ENCODE peak calls at places on chromosome 21, in ten cellular contexts. W is mucosa of descending colon, R is choroid plexus epithelial cell, B is psoas muscle, K is body of pancreas, A is spleen, X is PC-9, P is foreskin keratinocyte, N is omental fat pad, Q is colonic mucosa. I is an unnamed sample.

GRCh38 chr21:14923468-14923867 is 141.3 kb downstream of the NRIP1 start:
- DNase-seq in W (no peak), R (peak; percentile 47), B (no peak), K (no peak), A (no peak), X (no peak), P (no peak), N (no peak), Q (no peak), I (no peak)

GRCh38 chr21:17780539-17780938 is 38.6 kb downstream of the C21orf91 start:
- DNase-seq in W (no peak), R (no peak), B (no peak), K (no peak), A (no peak), X (no peak), P (no peak), N (no peak), Q (no peak), I (no peak)

GRCh38 chr21:43716376-43717165 is 2.4 kb upstream of the PDXK start:
- DNase-seq in W (no peak), R (no peak), B (peak; percentile 44), K (no peak), A (no peak), X (no peak), P (no peak), N (no peak), Q (no peak), I (no peak)

GRCh38 chr21:43034098-43034497 is 41.5 kb downstream of the CBS start:
- DNase-seq in W (no peak), R (no peak), B (no peak), K (no peak), A (no peak), X (peak; percentile 67), P (no peak), N (no peak), Q (no peak), I (no peak)

GRCh38 chr21:31128234-31128633 is 90.0 kb upstream of the KRTAP19-8 start:
- DNase-seq in W (no peak), R (no peak), B (no peak), K (no peak), A (no peak), X (no peak), P (no peak), N (no peak), Q (no peak), I (no peak)

GRCh38 chr21:42056996-42057689 is 14.0 kb upstream of the UMODL1 start:
- DNase-seq in W (peak; percentile 82), R (peak; percentile 23), B (no peak), K (peak; percentile 62), A (peak; percentile 68), X (peak; percentile 90), P (peak; percentile 64), N (no peak), Q (peak; percentile 89), I (no peak)

GRCh38 chr21:42350271-42350885 is 416 bp downstream of the TFF2 start:
- DNase-seq in W (no peak), R (no peak), B (no peak), K (no peak), A (peak; percentile 37), X (no peak), P (no peak), N (no peak), Q (no peak), I (peak; percentile 20)

GRCh38 chr21:41133896-41134522 is 34.0 kb upstream of the BACE2 start:
- DNase-seq in W (no peak), R (peak; percentile 60), B (no peak), K (no peak), A (no peak), X (no peak), P (no peak), N (no peak), Q (no peak), I (no peak)

GRCh38 chr21:16634522-16634914 is 878.3 kb upstream of the CXADR start:
- DNase-seq in W (no peak), R (no peak), B (no peak), K (no peak), A (no peak), X (no peak), P (peak; percentile 18), N (no peak), Q (no peak), I (no peak)

GRCh38 chr21:40832316-40832715 is 14.6 kb downstream of the DSCAM start:
- DNase-seq in W (no peak), R (no peak), B (no peak), K (no peak), A (no peak), X (no peak), P (no peak), N (no peak), Q (no peak), I (no peak)

GRCh38 chr21:42513151-42513984 is at the start of gene SLC37A1:
- DNase-seq in W (peak; percentile 71), R (no peak), B (peak; percentile 60), K (no peak), A (peak; percentile 90), X (no peak), P (no peak), N (no peak), Q (peak; percentile 46), I (no peak)

GRCh38 chr21:45096216-45096615 is 21.8 kb downstream of the ADARB1 start:
- DNase-seq in W (no peak), R (no peak), B (no peak), K (no peak), A (no peak), X (no peak), P (no peak), N (no peak), Q (no peak), I (no peak)

GRCh38 chr21:45097827-45098387 is 23.5 kb downstream of the ADARB1 start:
- DNase-seq in W (no peak), R (no peak), B (no peak), K (no peak), A (no peak), X (no peak), P (no peak), N (no peak), Q (no peak), I (no peak)

GRCh38 chr21:45095505-45095904 is 21.1 kb downstream of the ADARB1 start:
- DNase-seq in W (no peak), R (no peak), B (no peak), K (no peak), A (no peak), X (no peak), P (no peak), N (no peak), Q (no peak), I (no peak)

GRCh38 chr21:45100866-45101265 is 26.5 kb downstream of the ADARB1 start:
- DNase-seq in W (no peak), R (no peak), B (no peak), K (no peak), A (no peak), X (no peak), P (no peak), N (no peak), Q (no peak), I (no peak)

GRCh38 chr21:45098867-45099266 is 24.5 kb downstream of the ADARB1 start:
- DNase-seq in W (no peak), R (peak; percentile 60), B (no peak), K (no peak), A (no peak), X (no peak), P (no peak), N (no peak), Q (no peak), I (no peak)
- TF ChIP-seq CTCF in W (no peak), R (peak; percentile 69), B (peak; percentile 33), K (no peak), A (peak; percentile 24), X (peak; percentile 31), P (peak; percentile 58), N (no peak), Q (no peak), I (peak; percentile 49)

GRCh38 chr21:36478941-36479340 is 981 bp downstream of the CLDN14 start:
- DNase-seq in W (no peak), R (no peak), B (no peak), K (no peak), A (peak; percentile 39), X (no peak), P (no peak), N (no peak), Q (no peak), I (no peak)
- TF ChIP-seq CTCF in W (no peak), R (peak; percentile 54), B (no peak), K (no peak), A (no peak), X (no peak), P (peak; percentile 39), N (no peak), Q (no peak), I (peak; percentile 38)

GRCh38 chr21:30044447-30045064 is 104.8 kb upstream of the GRIK1 start:
- DNase-seq in W (no peak), R (peak; percentile 55), B (no peak), K (peak; percentile 22), A (no peak), X (no peak), P (peak; percentile 1), N (no peak), Q (peak; percentile 18), I (no peak)
- TF ChIP-seq CTCF in W (peak; percentile 71), R (peak; percentile 79), B (peak; percentile 58), K (peak; percentile 97), A (peak; percentile 57), X (peak; percentile 89), P (peak; percentile 90), N (no peak), Q (peak; percentile 82), I (peak; percentile 96)

GRCh38 chr21:32186843-32187242 is 92.0 kb downstream of the MIS18A start:
- DNase-seq in W (no peak), R (no peak), B (no peak), K (no peak), A (no peak), X (no peak), P (no peak), N (no peak), Q (no peak), I (no peak)

GRCh38 chr21:32184059-32184458 is 94.8 kb downstream of the MIS18A start:
- DNase-seq in W (no peak), R (no peak), B (no peak), K (no peak), A (no peak), X (no peak), P (no peak), N (no peak), Q (no peak), I (no peak)

GRCh38 chr21:32184485-32184884 is 94.4 kb downstream of the MIS18A start:
- DNase-seq in W (no peak), R (no peak), B (no peak), K (no peak), A (no peak), X (no peak), P (no peak), N (no peak), Q (no peak), I (no peak)

GRCh38 chr21:32185103-32185502 is 93.7 kb downstream of the MIS18A start:
- DNase-seq in W (no peak), R (no peak), B (no peak), K (no peak), A (no peak), X (no peak), P (no peak), N (no peak), Q (no peak), I (no peak)

DNA sequence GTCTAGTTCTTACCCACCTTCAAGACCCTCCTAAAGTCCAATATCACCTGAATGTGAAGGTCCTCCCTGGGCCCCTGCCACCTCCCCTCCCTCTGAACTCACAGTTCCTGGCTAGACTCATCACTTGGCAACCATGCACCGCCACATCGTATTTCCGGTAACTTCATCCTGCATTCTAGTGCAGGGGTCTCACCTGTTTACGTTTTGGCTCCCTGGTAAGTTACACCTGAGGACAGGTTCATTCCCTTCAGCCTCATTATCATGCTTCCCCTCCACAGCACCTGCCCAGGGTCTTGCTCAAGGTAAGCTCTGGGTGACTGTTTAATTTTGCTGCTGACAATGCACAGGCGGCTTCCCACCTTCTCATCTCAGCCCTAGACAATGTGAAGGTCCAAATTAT is 93.1 kb downstream of the MIS18A start:
- DNase-seq in W (no peak), R (no peak), B (no peak), K (no peak), A (no peak), X (no peak), P (no peak), N (no peak), Q (no peak), I (no peak)
- TF ChIP-seq CTCF in W (no peak), R (no peak), B (no peak), K (no peak), A (no peak), X (no peak), P (no peak), N (no peak), Q (no peak), I (no peak)

I was measured in type B pancreatic cell.